ENCODE peak calls at places on chromosomes 5 and 9, in five cellular contexts. Y is aorta, N is endothelial cell of umbilical vein, U is GM23338, R is PC-9. J is an unnamed sample.

GRCh38 chr5:79200573-79201183 is 35.3 kb upstream of the JMY start:
- DNase-seq in Y (no peak), N (no peak), U (no peak), R (no peak), J (peak; percentile 40)

GRCh38 chr5:166595274-166595951 is 1696.0 kb upstream of the WWC1 start:
- DNase-seq in Y (no peak), N (no peak), U (peak; percentile 19), R (no peak), J (no peak)

GRCh38 chr5:52702877-52703276 is 84.8 kb upstream of the ITGA1 start:
- DNase-seq in Y (no peak), N (peak; percentile 74), U (no peak), R (no peak), J (no peak)

GRCh38 chr9:71647094-71647591 is 121.2 kb downstream of the CEMIP2 start:
- DNase-seq in Y (peak; percentile 86), N (peak; percentile 93), U (peak; percentile 12), R (peak; percentile 32), J (peak; percentile 70)

GRCh38 chr9:91902465-91903125 is 47.4 kb downstream of the ROR2 start:
- DNase-seq in Y (no peak), N (no peak), U (no peak), R (no peak), J (no peak)

GRCh38 chr9:38020251-38021076 is 48.6 kb downstream of the SHB start:
- DNase-seq in Y (no peak), N (peak; percentile 63), U (no peak), R (no peak), J (no peak)

GRCh38 chr5:114362197-114362976 is 517 bp downstream of the KCNN2 start:
- DNase-seq in Y (peak; percentile 38), N (no peak), U (peak; percentile 68), R (no peak), J (peak; percentile 58)

GRCh38 chr5:173329370-173330150 is 1.3 kb upstream of the STC2 start:
- DNase-seq in Y (no peak), N (no peak), U (peak; percentile 88), R (peak; percentile 78), J (peak; percentile 78)

GRCh38 chr9:116000748-116001329 is 152.8 kb upstream of the PAPPA start:
- DNase-seq in Y (no peak), N (peak; percentile 1), U (peak; percentile 73), R (no peak), J (no peak)

GRCh38 chr5:71533614-71534013 is 53.5 kb upstream of the MCCC2 start:
- DNase-seq in Y (no peak), N (peak; percentile 51), U (no peak), R (no peak), J (peak; percentile 68)

GRCh38 chr5:56340196-56340980 is 107.3 kb upstream of the ANKRD55 start:
- DNase-seq in Y (no peak), N (no peak), U (no peak), R (no peak), J (no peak)

GRCh38 chr5:151086905-151087360 is 6.1 kb upstream of the TNIP1 start:
- DNase-seq in Y (no peak), N (no peak), U (no peak), R (no peak), J (no peak)

GRCh38 chr5:3127423-3127911 is 376.0 kb upstream of the IRX2 start:
- DNase-seq in Y (no peak), N (no peak), U (no peak), R (no peak), J (no peak)

GRCh38 chr9:27888661-27889295 is 315.5 kb upstream of the C9orf72 start:
- DNase-seq in Y (peak; percentile 23), N (no peak), U (peak; percentile 67), R (peak; percentile 15), J (no peak)

GRCh38 chr5:136772541-136772940 is 407.2 kb upstream of the TRPC7 start:
- DNase-seq in Y (no peak), N (no peak), U (no peak), R (no peak), J (no peak)

GRCh38 chr5:140322751-140323731 is 20.1 kb upstream of the PFDN1 start:
- DNase-seq in Y (peak; percentile 64), N (peak; percentile 94), U (peak; percentile 9), R (peak; percentile 80), J (peak; percentile 65)

GRCh38 chr5:142659405-142659804 is 26.5 kb downstream of the FGF1 start:
- DNase-seq in Y (no peak), N (no peak), U (no peak), R (no peak), J (no peak)

GRCh38 chr9:20356392-20357206 is 265.7 kb downstream of the MLLT3 start:
- DNase-seq in Y (peak; percentile 60), N (peak; percentile 96), U (peak; percentile 90), R (peak; percentile 56), J (peak; percentile 91)

GRCh38 chr5:53438486-53439472 is 41.6 kb upstream of the FST start:
- DNase-seq in Y (no peak), N (no peak), U (no peak), R (no peak), J (peak; percentile 32)

GRCh38 chr5:157463081-157463480 is 3.1 kb downstream of the NIPAL4 start:
- DNase-seq in Y (no peak), N (no peak), U (no peak), R (no peak), J (no peak)

GRCh38 chr5:35136386-35136785 is 88.6 kb upstream of the AGXT2 start:
- DNase-seq in Y (no peak), N (no peak), U (no peak), R (no peak), J (peak; percentile 77)

GRCh38 chr5:131426011-131426410 is 162.2 kb downstream of the CDC42SE2 start:
- DNase-seq in Y (no peak), N (no peak), U (no peak), R (no peak), J (no peak)

GRCh38 chr5:69431424-69432303 is 16.7 kb downstream of the MARVELD2 start:
- DNase-seq in Y (no peak), N (no peak), U (no peak), R (no peak), J (no peak)

GRCh38 chr9:73132034-73132776 is 19.5 kb upstream of the ANXA1 start:
- DNase-seq in Y (peak; percentile 86), N (peak; percentile 94), U (peak; percentile 50), R (peak; percentile 67), J (peak; percentile 91)

GRCh38 chr5:143972068-143972467 is 160.1 kb downstream of the HMHB1 start:
- DNase-seq in Y (no peak), N (no peak), U (no peak), R (no peak), J (no peak)

GRCh38 chr9:128091144-128091543 is 23.1 kb downstream of the SLC25A25 start:
- DNase-seq in Y (peak; percentile 89), N (peak; percentile 50), U (peak; percentile 94), R (no peak), J (peak; percentile 88)

GRCh38 chr5:28328691-28329090 is 1290.3 kb upstream of the CDH9 start:
- DNase-seq in Y (no peak), N (no peak), U (no peak), R (no peak), J (peak; percentile 11)

GRCh38 chr9:116165912-116166311 is 12.3 kb downstream of the PAPPA start:
- DNase-seq in Y (no peak), N (no peak), U (no peak), R (no peak), J (peak; percentile 68)

GRCh38 chr5:135033026-135033861 is 784 bp downstream of the PITX1 start:
- DNase-seq in Y (peak; percentile 46), N (peak; percentile 30), U (peak; percentile 81), R (peak; percentile 33), J (peak; percentile 51)

GRCh38 chr5:136064510-136064909 is 35.7 kb downstream of the TGFBI start:
- DNase-seq in Y (no peak), N (no peak), U (no peak), R (no peak), J (no peak)

GRCh38 chr9:6415266-6415665 is 2.3 kb downstream of the UHRF2 start:
- DNase-seq in Y (no peak), N (no peak), U (no peak), R (no peak), J (no peak)

GRCh38 chr5:59193616-59194319 is 610.9 kb downstream of the RAB3C start:
- DNase-seq in Y (no peak), N (no peak), U (no peak), R (peak; percentile 83), J (peak; percentile 32)

GRCh38 chr5:1285883-1286291 is 9.0 kb downstream of the TERT start:
- DNase-seq in Y (no peak), N (no peak), U (no peak), R (no peak), J (no peak)

GRCh38 chr5:134438641-134439621 is 27.2 kb upstream of the CDKN2AIPNL start:
- DNase-seq in Y (peak; percentile 69), N (no peak), U (peak; percentile 70), R (peak; percentile 91), J (peak; percentile 96)

GRCh38 chr5:75666801-75667200 is 50.4 kb downstream of the POC5 start:
- DNase-seq in Y (no peak), N (no peak), U (peak; percentile 24), R (no peak), J (no peak)

GRCh38 chr5:105872569-105873270 is 1798.0 kb downstream of the EFNA5 start:
- DNase-seq in Y (no peak), N (no peak), U (no peak), R (no peak), J (no peak)
- H3K4me3 ChIP-seq in Y (no peak overlapping the region), N (no peak overlapping the region), U (no peak overlapping the region), R (no peak overlapping the region), J (no peak overlapping the region)

GRCh38 chr5:158880514-158881001 is 219.2 kb downstream of the EBF1 start:
- DNase-seq in Y (no peak), N (no peak), U (no peak), R (no peak), J (no peak)
- H3K4me3 ChIP-seq in Y (no peak overlapping the region), N (no peak overlapping the region), U (no peak overlapping the region), R (no peak overlapping the region), J (no peak overlapping the region)

GRCh38 chr5:108260105-108260857 is 121.6 kb downstream of the FBXL17 start:
- DNase-seq in Y (peak; percentile 69), N (peak; percentile 89), U (peak; percentile 95), R (peak; percentile 50), J (peak; percentile 93)
- H3K4me3 ChIP-seq in Y (no peak overlapping the region), N (no peak overlapping the region), U (no peak overlapping the region), R (no peak overlapping the region), J (peak overlapping the region; percentile 46)

DNA sequence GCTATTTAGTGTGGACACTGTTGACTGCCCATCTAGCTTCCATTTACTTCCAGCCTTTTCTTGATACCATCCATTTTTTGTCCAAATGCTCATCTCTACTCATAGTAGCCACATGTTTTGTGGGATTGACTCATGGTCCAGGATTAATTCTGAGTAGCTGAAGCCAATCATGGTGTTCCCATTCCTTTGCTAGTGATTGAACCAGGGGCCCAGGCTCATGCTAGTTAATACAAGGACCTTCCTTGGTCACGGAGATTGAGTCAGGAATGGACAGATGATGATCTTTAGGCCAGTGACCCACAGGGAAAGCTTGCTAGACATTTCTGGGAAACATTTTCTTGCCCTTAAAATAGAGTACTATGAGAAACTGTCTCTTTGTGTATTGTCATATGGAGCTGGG is 272.9 kb upstream of the RIOK2 start:
- DNase-seq in Y (no peak), N (no peak), U (no peak), R (no peak), J (no peak)
- H3K4me3 ChIP-seq in Y (no peak overlapping the region), N (no peak overlapping the region), U (no peak overlapping the region), R (no peak overlapping the region), J (no peak overlapping the region)